ENCODE peak calls at places on chromosomes 2 and 18, in eight cellular contexts. Y is GM23338, J is vagina, D is natural killer cell, C is RWPE1, S is H9, B is pancreas, L is tibial nerve. F is an unnamed sample.

GRCh38 chr2:21175895-21176646 is 52.3 kb downstream of the TDRD15 start:
- DNase-seq in Y (peak), J (no peak), C (no peak), L (no peak), D (no peak), B (no peak), S (no peak), F (no peak)

GRCh38 chr18:35618703-35619102 is 37.2 kb downstream of the GALNT1 start:
- DNase-seq in Y (peak), L (no peak), C (no peak), S (no peak), D (no peak), B (no peak), J (no peak), F (no peak)

GRCh38 chr2:128584296-128584900 is 265.7 kb upstream of the HS6ST1 start:
- DNase-seq in D (no peak), C (no peak), B (no peak), S (no peak), Y (no peak), L (no peak), J (no peak), F (no peak)

GRCh38 chr2:218962859-218963492 is 3.5 kb downstream of the CDK5R2 start:
- DNase-seq in Y (peak), J (peak), C (peak), D (peak), B (peak), L (peak), S (peak), F (no peak)

GRCh38 chr2:121949271-121949670 is 193.8 kb downstream of the TSN start:
- DNase-seq in L (no peak), D (no peak), B (no peak), J (no peak), C (no peak), Y (no peak), S (no peak), F (no peak)

GRCh38 chr2:40093036-40093673 is 314.1 kb upstream of the THUMPD2 start:
- DNase-seq in D (no peak), S (no peak), J (no peak), Y (peak), C (no peak), B (no peak), L (no peak), F (no peak)

GRCh38 chr2:206379321-206379720 is 64.0 kb upstream of the ADAM23 start:
- DNase-seq in L (no peak), Y (no peak), B (no peak), C (no peak), J (no peak), S (no peak), D (no peak), F (no peak)

GRCh38 chr2:26245810-26246209 is 1.1 kb downstream of the HADHB start:
- DNase-seq in L (no peak), B (no peak), S (no peak), J (no peak), Y (no peak), C (no peak), D (no peak), F (peak)

GRCh38 chr18:58045265-58046086 is 1.4 kb downstream of the NEDD4L start:
- DNase-seq in D (peak), C (peak), L (no peak), J (no peak), Y (peak), S (peak), B (peak), F (peak)

GRCh38 chr2:101566632-101567228 is 91.8 kb upstream of the RFX8 start:
- DNase-seq in B (no peak), C (no peak), S (no peak), J (no peak), Y (no peak), D (no peak), L (no peak), F (no peak)

GRCh38 chr2:36380624-36381481 is 25.3 kb downstream of the CRIM1 start:
- DNase-seq in C (no peak), J (no peak), B (peak), Y (peak), L (no peak), D (no peak), S (peak), F (no peak)

GRCh38 chr18:50973367-50974126 is 5.7 kb downstream of the ELAC1 start:
- DNase-seq in J (no peak), S (no peak), Y (no peak), D (no peak), L (no peak), B (no peak), C (peak), F (no peak)

GRCh38 chr2:239223330-239224248 is 177.2 kb downstream of the HDAC4 start:
- DNase-seq in S (no peak), J (no peak), Y (no peak), D (no peak), B (peak), C (no peak), L (no peak), F (no peak)

GRCh38 chr18:62486290-62486964 is 36.4 kb upstream of the ZCCHC2 start:
- DNase-seq in B (no peak), J (no peak), C (peak), Y (no peak), L (no peak), D (no peak), S (no peak), F (no peak)

GRCh38 chr2:18991177-18992168 is 366.9 kb downstream of the OSR1 start:
- DNase-seq in L (peak), D (no peak), C (peak), Y (no peak), S (no peak), J (no peak), B (peak), F (no peak)

GRCh38 chr2:203683932-203684556 is 22.4 kb upstream of the CD28 start:
- DNase-seq in Y (no peak), J (no peak), D (no peak), L (peak), S (no peak), B (no peak), C (peak), F (peak)

GRCh38 chr2:240230424-240230945 is 90.0 kb upstream of the OTOS start:
- DNase-seq in D (no peak), L (no peak), C (no peak), B (no peak), Y (no peak), S (no peak), J (peak), F (no peak)

GRCh38 chr2:66509326-66509811 is 74.4 kb downstream of the MEIS1 start:
- DNase-seq in C (peak), B (no peak), S (no peak), Y (peak), D (no peak), L (no peak), J (no peak), F (no peak)

GRCh38 chr2:62817995-62818713 is 112.6 kb downstream of the EHBP1 start:
- DNase-seq in L (no peak), C (no peak), D (no peak), B (no peak), J (no peak), S (no peak), Y (no peak), F (no peak)

GRCh38 chr2:152613235-152613634 is 104.0 kb downstream of the PRPF40A start:
- DNase-seq in L (no peak), B (no peak), Y (no peak), C (no peak), J (no peak), S (no peak), D (no peak), F (peak)

GRCh38 chr2:25041307-25041927 is 459 bp upstream of the EFR3B start:
- DNase-seq in S (peak), Y (peak), C (peak), D (no peak), J (no peak), B (peak), L (peak), F (no peak)

GRCh38 chr2:222835142-222835822 is 25.6 kb upstream of the ACSL3 start:
- DNase-seq in Y (no peak), L (no peak), J (no peak), B (no peak), D (no peak), C (peak), S (no peak), F (no peak)

GRCh38 chr18:36440614-36441013 is 143.1 kb downstream of the FHOD3 start:
- DNase-seq in C (no peak), D (no peak), L (no peak), S (no peak), B (no peak), Y (no peak), J (no peak), F (no peak)

GRCh38 chr2:105454801-105455485 is 56.1 kb upstream of the FHL2 start:
- DNase-seq in L (peak), C (peak), S (peak), D (no peak), J (no peak), B (no peak), Y (peak), F (no peak)

GRCh38 chr18:2917255-2918047 is 70.6 kb downstream of the EMILIN2 start:
- DNase-seq in J (no peak), L (no peak), D (no peak), C (no peak), Y (no peak), B (no peak), S (no peak), F (no peak)

GRCh38 chr2:22626621-22627020 is 758.4 kb upstream of the KLHL29 start:
- DNase-seq in J (no peak), S (peak), L (no peak), Y (peak), B (no peak), C (no peak), D (no peak), F (no peak)

GRCh38 chr2:26640781-26641564 is at the start of gene CIB4:
- DNase-seq in C (peak), D (no peak), L (no peak), J (no peak), S (peak), Y (peak), B (no peak), F (no peak)

GRCh38 chr2:231413456-231413855 is 17.9 kb downstream of the B3GNT7 start:
- DNase-seq in J (no peak), Y (peak), C (no peak), S (no peak), D (no peak), B (no peak), L (no peak), F (no peak)

DNA sequence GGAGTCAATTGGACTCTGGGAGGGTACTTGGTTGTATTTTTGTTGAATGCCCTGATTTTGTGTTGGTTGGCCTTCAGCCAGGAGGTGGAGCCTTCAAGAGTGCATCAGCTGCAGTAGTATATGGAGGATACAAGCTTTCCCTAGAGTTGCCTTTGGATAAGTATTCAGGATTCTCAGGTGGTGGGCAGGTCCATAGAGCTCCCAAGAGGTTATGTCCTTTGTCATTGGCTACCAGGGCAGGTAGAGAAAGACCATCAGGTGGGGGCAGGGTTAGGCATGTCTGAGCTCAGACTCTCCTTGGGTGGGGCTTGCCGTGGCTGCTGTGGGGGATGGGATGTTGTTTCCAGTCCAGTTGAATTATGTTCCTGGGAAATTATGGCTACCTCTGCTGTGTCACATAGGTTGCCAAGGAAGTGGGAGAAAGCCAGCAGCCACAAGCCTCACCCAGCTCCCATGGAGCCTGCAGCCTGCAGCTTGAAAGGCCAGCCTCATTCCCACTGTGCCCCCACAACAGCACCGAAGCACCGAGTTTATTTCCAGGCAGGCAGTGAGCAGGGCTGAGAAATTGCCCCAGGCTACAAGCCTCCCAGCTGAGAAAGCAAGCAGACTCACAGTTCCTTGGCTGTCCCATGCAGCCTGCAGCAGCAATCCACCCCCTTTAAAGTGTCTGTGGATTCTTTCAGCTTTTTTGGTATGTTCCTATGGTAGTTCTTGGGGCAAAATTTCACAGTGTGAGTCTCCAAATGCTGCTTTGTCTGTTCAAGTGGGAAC is 38.6 kb upstream of the CHST9 start:
- DNase-seq in S (peak), C (no peak), Y (peak), L (no peak), B (no peak), D (no peak), J (no peak), F (no peak)
- TF ChIP-seq CTCF in S (no peak), C (no peak), Y (peak), L (no peak), B (no peak), D (no peak), J (no peak), F (no peak)

GRCh38 chr2:96207073-96207777 is 1.4 kb downstream of the STARD7 start:
- DNase-seq in D (no peak), L (no peak), C (no peak), J (no peak), S (no peak), B (no peak), Y (no peak), F (no peak)

GRCh38 chr2:96208144-96209010 is at the start of gene STARD7:
- DNase-seq in J (no peak), C (peak), L (peak), B (peak), D (peak), Y (peak), S (peak), F (peak)

GRCh38 chr2:96209729-96210085 is 1.1 kb upstream of the STARD7 start:
- DNase-seq in S (no peak), L (no peak), C (no peak), Y (no peak), D (no peak), J (no peak), B (no peak), F (no peak)

GRCh38 chr2:96207778-96208143 is 866 bp downstream of the STARD7 start:
- DNase-seq in B (no peak), D (no peak), S (no peak), Y (no peak), J (no peak), C (no peak), L (no peak), F (peak)

GRCh38 chr2:96209011-96209728 is 543 bp upstream of the STARD7 start:
- DNase-seq in B (no peak), S (no peak), Y (no peak), D (no peak), C (no peak), J (no peak), L (no peak), F (no peak)
- TF ChIP-seq CTCF in B (no peak), S (no peak), Y (no peak), D (no peak), C (no peak), J (no peak), L (no peak), F (no peak)

GRCh38 chr18:47628898-47629297 is 301.6 kb downstream of the SMAD2 start:
- DNase-seq in B (no peak), J (no peak), S (no peak), Y (no peak), D (no peak), L (no peak), C (no peak), F (no peak)

GRCh38 chr18:47627030-47627429 is 303.4 kb downstream of the SMAD2 start:
- DNase-seq in C (no peak), B (no peak), Y (no peak), J (no peak), S (no peak), D (no peak), L (no peak), F (no peak)
- TF ChIP-seq CTCF in C (no peak), B (no peak), Y (no peak), J (no peak), S (no peak), D (no peak), L (no peak), F (no peak)

GRCh38 chr2:190511104-190511503 is 23.4 kb downstream of the NEMP2 start:
- DNase-seq in Y (peak), L (no peak), J (no peak), B (no peak), D (no peak), C (no peak), S (no peak), F (no peak)

GRCh38 chr2:190505696-190506095 is 28.8 kb downstream of the NEMP2 start:
- DNase-seq in S (no peak), C (no peak), D (no peak), Y (no peak), L (no peak), B (no peak), J (no peak), F (no peak)

GRCh38 chr2:190504912-190505311 is 29.6 kb downstream of the NEMP2 start:
- DNase-seq in L (no peak), S (no peak), J (no peak), C (no peak), D (no peak), B (no peak), Y (no peak), F (no peak)

GRCh38 chr2:190506666-190507065 is 27.9 kb downstream of the NEMP2 start:
- DNase-seq in D (no peak), Y (no peak), S (no peak), L (no peak), C (no peak), B (no peak), J (no peak), F (no peak)

DNA sequence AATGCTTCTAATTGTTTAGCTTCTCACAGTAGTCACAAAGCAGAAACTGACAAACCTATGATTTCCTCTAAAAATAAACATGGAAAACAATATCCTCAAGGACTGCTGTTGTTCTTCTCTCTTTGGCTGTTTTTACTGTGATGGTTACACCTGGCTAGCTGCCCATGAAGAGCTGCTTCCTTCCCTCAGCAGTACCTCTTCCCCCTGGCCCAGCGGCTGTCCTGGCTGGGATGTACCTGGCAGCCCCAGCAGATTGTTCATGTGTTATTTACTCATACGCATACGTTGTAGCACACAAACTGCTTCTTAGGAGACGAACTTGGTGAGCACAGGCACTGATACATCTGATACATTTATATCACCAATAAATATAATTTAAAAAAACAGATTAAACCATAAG is 27.4 kb downstream of the NEMP2 start:
- DNase-seq in S (no peak), Y (no peak), D (no peak), C (no peak), B (no peak), J (no peak), L (no peak), F (no peak)
- TF ChIP-seq CTCF in S (no peak), Y (no peak), D (no peak), C (no peak), B (no peak), J (no peak), L (no peak), F (no peak)

GRCh38 chr2:137838255-137839092 is 125.8 kb upstream of the HNMT start:
- DNase-seq in L (no peak), B (no peak), J (no peak), C (peak), Y (peak), S (no peak), D (no peak), F (peak)
- TF ChIP-seq CTCF in L (peak), B (peak), J (peak), C (peak), Y (peak), S (peak), D (peak), F (peak)

F was measured in GM10248.